ENCODE peak calls at places on chromosomes 3 and 15, in six cellular contexts. Z is HCT116, V is neuronal stem cell, R is fibroblast of lung, C is adipocyte, M is NT2/D1. H is an unnamed sample.

GRCh38 chr3:102099913-102100312 is 250.6 kb downstream of the NFKBIZ start:
- DNase-seq in Z (no peak), V (no peak), R (no peak), C (no peak), M (no peak), H (no peak)

GRCh38 chr15:68541743-68542142 is 37.0 kb upstream of the CORO2B start:
- DNase-seq in Z (no peak), V (no peak), R (no peak), C (no peak), M (no peak), H (no peak)

GRCh38 chr3:135784557-135784956 is 181.0 kb upstream of the PPP2R3A start:
- DNase-seq in Z (no peak), V (no peak), R (no peak), C (no peak), M (no peak), H (no peak)

GRCh38 chr15:28107111-28107893 is 8.2 kb upstream of the OCA2 start:
- DNase-seq in Z (no peak), V (no peak), R (peak; percentile 39), C (peak; percentile 52), M (no peak), H (peak; percentile 48)

GRCh38 chr3:32276279-32276841 is 37.9 kb downstream of the CMTM8 start:
- DNase-seq in Z (no peak), V (no peak), R (peak; percentile 71), C (peak; percentile 85), M (no peak), H (no peak)

GRCh38 chr3:119715105-119715504 is 12.3 kb downstream of the CFAP91 start:
- DNase-seq in Z (no peak), V (no peak), R (no peak), C (no peak), M (no peak), H (no peak)

GRCh38 chr15:29596266-29596665 is 226.0 kb downstream of the TJP1 start:
- DNase-seq in Z (peak; percentile 4), V (no peak), R (no peak), C (peak; percentile 44), M (no peak), H (peak; percentile 42)

GRCh38 chr3:62597481-62597880 is 224.1 kb upstream of the FEZF2 start:
- DNase-seq in Z (no peak), V (no peak), R (peak; percentile 90), C (no peak), M (no peak), H (no peak)

GRCh38 chr3:8712871-8713360 is 20.7 kb upstream of the CAV3 start:
- DNase-seq in Z (no peak), V (no peak), R (no peak), C (no peak), M (no peak), H (no peak)

GRCh38 chr3:176431986-176432385 is 765.3 kb downstream of the TBL1XR1 start:
- DNase-seq in Z (no peak), V (no peak), R (no peak), C (no peak), M (no peak), H (peak; percentile 54)

GRCh38 chr15:33157636-33158035 is 36.9 kb downstream of the FMN1 start:
- DNase-seq in Z (no peak), V (no peak), R (no peak), C (no peak), M (no peak), H (no peak)

GRCh38 chr3:23238578-23238977 is 35.5 kb downstream of the UBE2E2 start:
- DNase-seq in Z (no peak), V (no peak), R (no peak), C (no peak), M (no peak), H (no peak)

GRCh38 chr3:168034152-168034928 is 61.4 kb downstream of the GOLIM4 start:
- DNase-seq in Z (no peak), V (no peak), R (peak; percentile 51), C (peak; percentile 68), M (no peak), H (peak; percentile 89)

GRCh38 chr3:194306109-194306686 is 44.9 kb downstream of the CPN2 start:
- DNase-seq in Z (no peak), V (no peak), R (no peak), C (no peak), M (no peak), H (no peak)

GRCh38 chr3:16177962-16178627 is 3.6 kb downstream of the GALNT15 start:
- DNase-seq in Z (peak; percentile 38), V (peak; percentile 66), R (peak; percentile 87), C (peak; percentile 89), M (peak; percentile 87), H (peak; percentile 95)

GRCh38 chr3:193174137-193174536 is 66.9 kb upstream of the PLAAT1 start:
- DNase-seq in Z (no peak), V (no peak), R (no peak), C (no peak), M (no peak), H (peak; percentile 9)

GRCh38 chr15:27485265-27485664 is 514.3 kb downstream of the GABRG3 start:
- DNase-seq in Z (no peak), V (no peak), R (no peak), C (no peak), M (no peak), H (no peak)

GRCh38 chr15:25824618-25825017 is 38.5 kb downstream of the ATP10A start:
- DNase-seq in Z (no peak), V (no peak), R (no peak), C (no peak), M (no peak), H (no peak)

GRCh38 chr3:2452249-2452648 is 353.6 kb downstream of the CNTN4 start:
- DNase-seq in Z (no peak), V (no peak), R (no peak), C (no peak), M (no peak), H (no peak)

GRCh38 chr3:172125963-172126403 is 86.6 kb downstream of the FNDC3B start:
- DNase-seq in Z (no peak), V (no peak), R (peak; percentile 95), C (peak; percentile 91), M (no peak), H (peak; percentile 86)

GRCh38 chr3:42545284-42545900 is 36.4 kb downstream of the SEC22C start:
- DNase-seq in Z (no peak), V (no peak), R (no peak), C (no peak), M (no peak), H (no peak)

GRCh38 chr15:84914351-84914750 is 29.9 kb downstream of the SLC28A1 start:
- DNase-seq in Z (no peak), V (no peak), R (no peak), C (no peak), M (no peak), H (no peak)

GRCh38 chr3:197021231-197021630 is 8.4 kb downstream of the MELTF start:
- DNase-seq in Z (no peak), V (no peak), R (no peak), C (no peak), M (no peak), H (no peak)

GRCh38 chr3:157136647-157137387 is 23.1 kb downstream of the CCNL1 start:
- DNase-seq in Z (no peak), V (no peak), R (peak; percentile 43), C (peak; percentile 52), M (no peak), H (peak; percentile 50)

DNA sequence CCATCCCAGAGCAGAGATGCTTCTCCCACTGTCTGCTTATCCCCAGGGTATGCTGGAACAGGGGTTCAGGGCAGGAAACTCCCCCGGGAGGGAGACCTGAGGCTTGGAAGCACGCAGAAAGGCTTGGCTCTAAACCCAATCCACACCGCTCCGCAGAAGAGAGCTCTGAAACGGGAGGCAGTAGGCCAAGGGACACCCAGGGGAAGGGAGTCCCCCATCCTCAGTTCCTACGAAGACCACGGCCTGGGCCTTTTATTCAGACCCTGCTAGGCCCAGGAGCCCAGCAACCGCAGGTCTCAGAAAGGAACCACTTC is 1.8 kb upstream of the HAPLN3 start:
- DNase-seq in Z (no peak), V (no peak), R (no peak), C (no peak), M (no peak), H (no peak)
- H3K4me3 ChIP-seq in Z (no peak overlapping the region), V (no peak overlapping the region), R (no peak overlapping the region), C (peak overlapping the region; percentile 34), M (no peak overlapping the region), H (no peak overlapping the region)

GRCh38 chr15:64596701-64597468 is 136.5 kb downstream of the ZNF609 start:
- DNase-seq in Z (no peak), V (peak; percentile 53), R (peak; percentile 62), C (peak; percentile 53), M (peak; percentile 68), H (peak; percentile 38)
- H3K9ac ChIP-seq in Z (no peak overlapping the region), V (no peak overlapping the region), R (no peak overlapping the region), C (no peak overlapping the region), M (no peak overlapping the region), H (no peak overlapping the region)

GRCh38 chr3:105365536-105366301 is 990 bp upstream of the ALCAM start:
- DNase-seq in Z (no peak), V (peak; percentile 21), R (peak; percentile 77), C (peak; percentile 87), M (no peak), H (peak; percentile 77)
- H3K4me3 ChIP-seq in Z (peak overlapping the region; percentile 91), V (peak overlapping the region; percentile 65), R (peak overlapping the region; percentile 63), C (peak overlapping the region; percentile 97), M (peak overlapping the region; percentile 85), H (peak overlapping the region; percentile 85)

GRCh38 chr3:195583831-195584542 is at the start of gene APOD:
- DNase-seq in Z (no peak), V (no peak), R (peak; percentile 43), C (peak; percentile 79), M (no peak), H (peak; percentile 57)

GRCh38 chr3:195582947-195583346 is 793 bp downstream of the APOD start:
- DNase-seq in Z (peak; percentile 51), V (no peak), R (no peak), C (no peak), M (no peak), H (no peak)

GRCh38 chr3:195579281-195579680 is 4.5 kb downstream of the APOD start:
- DNase-seq in Z (no peak), V (no peak), R (no peak), C (no peak), M (no peak), H (no peak)

GRCh38 chr3:195578565-195578964 is 5.2 kb downstream of the APOD start:
- DNase-seq in Z (no peak), V (no peak), R (no peak), C (no peak), M (no peak), H (no peak)

GRCh38 chr3:195580733-195581443 is 2.9 kb downstream of the APOD start:
- DNase-seq in Z (no peak), V (no peak), R (peak; percentile 77), C (peak; percentile 77), M (no peak), H (peak; percentile 83)
- H3K9ac ChIP-seq in Z (no peak overlapping the region), V (peak overlapping the region; percentile 30), R (no peak overlapping the region), C (peak overlapping the region; percentile 70), M (no peak overlapping the region), H (peak overlapping the region; percentile 51)